ENCODE peak calls at places on chromosomes 7 and 10, in seven cellular contexts. U, E, C, A, O, W and M are unnamed samples.

GRCh38 chr10:75431180-75432111 is at the start of gene LRMDA:
- DNase-seq in E (no peak), U (no peak), W (peak; percentile 45), C (peak; percentile 93), A (no peak), O (peak; percentile 22), M (no peak)

GRCh38 chr10:35375091-35375765 is 38.9 kb downstream of the CCNY start:
- DNase-seq in W (no peak), E (no peak), C (no peak), A (no peak), O (peak; percentile 37), U (peak; percentile 42), M (no peak)

GRCh38 chr10:108808228-108808627 is 1115.1 kb downstream of the XPNPEP1 start:
- DNase-seq in W (no peak), O (no peak), U (no peak), A (no peak), C (no peak), E (no peak), M (no peak)

GRCh38 chr7:131649003-131649541 is 92.6 kb upstream of the PODXL start:
- DNase-seq in W (no peak), A (no peak), E (no peak), O (peak; percentile 32), C (no peak), U (no peak), M (no peak)

GRCh38 chr7:152144557-152145245 is 119.2 kb downstream of the GALNT11 start:
- DNase-seq in C (no peak), W (no peak), O (no peak), U (no peak), E (no peak), A (no peak), M (no peak)

GRCh38 chr10:129870926-129871660 is 93.0 kb downstream of the EBF3 start:
- DNase-seq in W (no peak), C (no peak), U (peak; percentile 12), E (no peak), O (no peak), A (no peak), M (no peak)

GRCh38 chr10:49508249-49508648 is 30.7 kb downstream of the ERCC6 start:
- DNase-seq in U (no peak), C (no peak), E (no peak), O (no peak), A (no peak), W (no peak), M (no peak)

GRCh38 chr7:100017875-100018274 is 2.5 kb downstream of the ZKSCAN1 start:
- DNase-seq in A (no peak), C (no peak), W (no peak), U (no peak), O (no peak), E (no peak), M (no peak)

GRCh38 chr10:76341740-76342139 is 910.3 kb downstream of the LRMDA start:
- DNase-seq in W (no peak), U (no peak), C (no peak), O (no peak), E (no peak), A (no peak), M (no peak)

GRCh38 chr7:43757073-43757720 is 1.3 kb upstream of the BLVRA start:
- DNase-seq in C (no peak), U (no peak), A (no peak), E (no peak), W (no peak), O (no peak), M (peak; percentile 54)

GRCh38 chr7:135335628-135336139 is 102.0 kb downstream of the STRA8 start:
- DNase-seq in C (no peak), O (peak; percentile 73), A (peak; percentile 50), U (peak; percentile 45), W (peak; percentile 96), E (peak; percentile 66), M (no peak)

GRCh38 chr7:33108591-33108930 is 643 bp downstream of the RP9 start:
- DNase-seq in A (no peak), U (no peak), O (no peak), W (no peak), C (no peak), E (no peak), M (no peak)

GRCh38 chr7:131638641-131639430 is 82.4 kb upstream of the PODXL start:
- DNase-seq in A (no peak), O (no peak), U (no peak), C (no peak), W (no peak), E (no peak), M (no peak)

GRCh38 chr10:131706476-131706875 is 194.3 kb upstream of the PPP2R2D start:
- DNase-seq in C (no peak), W (no peak), A (no peak), O (no peak), U (no peak), E (no peak), M (no peak)

GRCh38 chr10:115422624-115423023 is 329.5 kb downstream of the ATRNL1 start:
- DNase-seq in E (no peak), A (no peak), U (no peak), C (no peak), O (no peak), W (no peak), M (no peak)

GRCh38 chr10:115417585-115418265 is 324.6 kb downstream of the ATRNL1 start:
- DNase-seq in W (peak; percentile 76), A (no peak), O (peak; percentile 58), U (peak; percentile 44), E (peak; percentile 1), C (no peak), M (no peak)
- TF ChIP-seq CTCF in W (peak; percentile 74), A (no peak), O (peak; percentile 36), U (peak; percentile 54), E (no peak), C (no peak), M (peak; percentile 86)

GRCh38 chr10:89245802-89246201 is 5.8 kb downstream of the LIPA start:
- DNase-seq in C (no peak), A (no peak), E (no peak), W (no peak), U (no peak), O (no peak), M (no peak)
- TF ChIP-seq CTCF in C (no peak), A (no peak), E (no peak), W (no peak), U (peak; percentile 19), O (no peak), M (no peak)

GRCh38 chr10:120217736-120218135 is 239.3 kb upstream of the PLPP4 start:
- DNase-seq in W (no peak), U (no peak), O (no peak), C (no peak), E (no peak), A (no peak), M (no peak)

DNA sequence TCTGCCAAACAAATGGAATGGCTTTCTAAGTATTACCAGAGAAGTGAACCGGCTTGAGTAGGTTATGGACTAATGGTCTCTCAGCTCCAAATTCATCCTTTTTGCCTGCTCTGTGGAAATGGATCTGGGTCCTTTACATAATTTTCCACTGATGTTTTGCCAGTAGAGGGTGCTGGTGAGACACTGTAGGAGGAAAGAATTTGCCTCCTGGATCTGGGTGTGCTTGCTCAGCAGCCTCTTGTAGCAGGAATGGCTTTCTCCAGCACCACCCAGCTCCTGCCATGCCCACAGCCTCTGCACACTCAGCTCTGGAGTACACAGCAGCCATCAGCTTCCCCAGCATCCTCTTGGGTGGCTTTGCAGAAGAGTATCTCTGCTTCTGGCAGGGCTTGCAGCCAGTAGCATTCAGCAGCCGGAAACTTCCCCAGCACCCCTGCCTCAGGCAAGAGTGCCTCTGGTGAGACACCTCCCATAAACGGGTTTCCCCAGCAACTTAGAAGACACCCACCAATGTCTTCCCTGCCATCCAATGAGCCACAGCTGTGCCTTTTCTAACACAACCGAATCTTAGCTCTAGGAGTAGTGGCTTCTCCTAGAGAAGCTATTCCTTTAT is 235.0 kb upstream of the PLPP4 start:
- DNase-seq in E (peak; percentile 25), C (no peak), O (peak; percentile 28), U (peak; percentile 18), W (peak; percentile 78), A (no peak), M (no peak)
- TF ChIP-seq CTCF in E (peak; percentile 53), C (no peak), O (peak; percentile 39), U (peak; percentile 39), W (peak; percentile 82), A (no peak), M (peak; percentile 42)

GRCh38 chr10:24884793-24885192 is 67.6 kb downstream of the PRTFDC1 start:
- DNase-seq in O (no peak), U (no peak), C (no peak), W (no peak), A (no peak), E (no peak), M (no peak)
- TF ChIP-seq CTCF in O (no peak), U (no peak), C (no peak), W (no peak), A (no peak), E (no peak), M (peak; percentile 21)

GRCh38 chr7:3307437-3307836 is 6.4 kb downstream of the SDK1 start:
- DNase-seq in A (no peak), E (no peak), U (no peak), C (no peak), W (no peak), O (no peak), M (no peak)

GRCh38 chr7:3312583-3312982 is 11.5 kb downstream of the SDK1 start:
- DNase-seq in W (no peak), O (no peak), A (no peak), C (no peak), E (no peak), U (no peak), M (no peak)

GRCh38 chr7:3310884-3311283 is 9.8 kb downstream of the SDK1 start:
- DNase-seq in E (no peak), A (no peak), U (no peak), C (no peak), O (no peak), W (no peak), M (no peak)

DNA sequence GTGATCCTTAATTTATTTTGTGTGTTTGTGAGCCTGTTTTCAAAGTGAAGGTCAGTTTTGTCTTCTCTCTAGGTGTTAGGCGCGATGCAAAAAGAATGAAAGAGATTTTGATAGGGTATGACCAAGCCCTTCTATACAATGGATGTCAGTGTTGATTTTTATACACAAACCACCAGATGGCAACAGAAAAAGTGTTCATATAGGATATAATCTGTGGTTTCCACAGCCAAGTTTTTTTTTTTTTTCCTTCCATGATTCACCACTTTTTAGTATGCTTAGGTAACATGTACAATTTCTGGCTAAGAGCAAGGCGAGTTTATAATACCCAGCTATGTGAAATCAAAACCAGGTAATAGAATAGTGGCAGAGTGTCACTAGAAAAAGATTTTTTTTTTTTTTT is 8.1 kb downstream of the SDK1 start:
- DNase-seq in C (no peak), W (peak; percentile 55), O (peak; percentile 3), U (peak; percentile 20), A (no peak), E (no peak), M (no peak)
- TF ChIP-seq CTCF in C (no peak), W (peak; percentile 20), O (no peak), U (no peak), A (no peak), E (no peak), M (peak; percentile 44)

GRCh38 chr7:1368682-1369571 is 90.3 kb downstream of the MICALL2 start:
- DNase-seq in W (peak; percentile 5), U (no peak), O (no peak), C (peak; percentile 72), E (peak; percentile 100), A (no peak), M (no peak)
- TF ChIP-seq CTCF in W (no peak), U (no peak), O (no peak), C (no peak), E (peak; percentile 46), A (no peak), M (peak; percentile 41)